ENCODE peak calls at places on chromosomes 2 and 18, in five cellular contexts. A is Peyer's patch, H is cardiac muscle cell, J is left ventricle myocardium inferior, D is choroid plexus epithelial cell. E is an unnamed sample.

GRCh38 chr2:16127958-16128357 is 187.6 kb downstream of the MYCN start:
- DNase-seq in A (no peak), H (no peak), J (no peak), D (no peak), E (no peak)

GRCh38 chr2:187769437-187769836 is 215.2 kb upstream of the TFPI start:
- DNase-seq in A (no peak), H (no peak), J (no peak), D (no peak), E (no peak)

GRCh38 chr18:77101410-77102245 is 31.0 kb downstream of the MBP start:
- DNase-seq in A (peak), H (peak), J (peak), D (peak), E (no peak)

GRCh38 chr2:152396051-152396511 is 61.1 kb downstream of the FMNL2 start:
- DNase-seq in A (no peak), H (no peak), J (no peak), D (peak), E (no peak)

GRCh38 chr18:21109936-21110666 is 1.5 kb downstream of the ROCK1 start:
- DNase-seq in A (no peak), H (no peak), J (no peak), D (no peak), E (no peak)

GRCh38 chr2:10414000-10414451 is 34.1 kb downstream of the ODC1 start:
- DNase-seq in A (peak), H (no peak), J (no peak), D (peak), E (no peak)

GRCh38 chr2:210616074-210616473 is 59.7 kb downstream of the CPS1 start:
- DNase-seq in A (no peak), H (no peak), J (no peak), D (no peak), E (no peak)

GRCh38 chr18:6207119-6207518 is 207.6 kb downstream of the L3MBTL4 start:
- DNase-seq in A (no peak), H (no peak), J (no peak), D (no peak), E (no peak)

GRCh38 chr18:61892683-61893303 is at the start of gene RNF152:
- DNase-seq in A (no peak), H (peak), J (peak), D (peak), E (peak)

GRCh38 chr2:191688934-191689695 is 11.2 kb downstream of the NABP1 start:
- DNase-seq in A (no peak), H (peak), J (no peak), D (peak), E (no peak)

GRCh38 chr2:37648316-37649011 is 23.0 kb downstream of the CDC42EP3 start:
- DNase-seq in A (peak), H (peak), J (peak), D (peak), E (no peak)

GRCh38 chr2:232894251-232894650 is 24.2 kb downstream of the SNORC start:
- DNase-seq in A (no peak), H (no peak), J (peak), D (no peak), E (no peak)

GRCh38 chr2:88563134-88563533 is 64.1 kb downstream of the EIF2AK3 start:
- DNase-seq in A (no peak), H (peak), J (no peak), D (no peak), E (no peak)

GRCh38 chr2:127423476-127423840 is 5.2 kb downstream of the PROC start:
- DNase-seq in A (no peak), H (no peak), J (no peak), D (no peak), E (no peak)

GRCh38 chr2:206408323-206409320 is 34.7 kb upstream of the ADAM23 start:
- DNase-seq in A (no peak), H (no peak), J (no peak), D (no peak), E (no peak)

GRCh38 chr2:60484080-60484737 is 69.2 kb downstream of the BCL11A start:
- DNase-seq in A (peak), H (peak), J (no peak), D (peak), E (no peak)

GRCh38 chr18:12318334-12318697 is 10.3 kb downstream of the TUBB6 start:
- DNase-seq in A (no peak), H (no peak), J (no peak), D (no peak), E (no peak)

GRCh38 chr2:138421971-138422335 is 79.6 kb upstream of the SPOPL start:
- DNase-seq in A (no peak), H (peak), J (no peak), D (peak), E (no peak)

GRCh38 chr2:35973737-35974132 is 381.8 kb upstream of the CRIM1 start:
- DNase-seq in A (no peak), H (peak), J (peak), D (no peak), E (no peak)

GRCh38 chr2:230137902-230138539 is 69.3 kb upstream of the SLC16A14 start:
- DNase-seq in A (no peak), H (no peak), J (no peak), D (no peak), E (no peak)

GRCh38 chr2:6081542-6081872 is 389.3 kb downstream of the SOX11 start:
- DNase-seq in A (no peak), H (no peak), J (no peak), D (no peak), E (no peak)

GRCh38 chr2:227363756-227364155 is 15.3 kb downstream of the TM4SF20 start:
- DNase-seq in A (no peak), H (no peak), J (no peak), D (peak), E (no peak)

DNA sequence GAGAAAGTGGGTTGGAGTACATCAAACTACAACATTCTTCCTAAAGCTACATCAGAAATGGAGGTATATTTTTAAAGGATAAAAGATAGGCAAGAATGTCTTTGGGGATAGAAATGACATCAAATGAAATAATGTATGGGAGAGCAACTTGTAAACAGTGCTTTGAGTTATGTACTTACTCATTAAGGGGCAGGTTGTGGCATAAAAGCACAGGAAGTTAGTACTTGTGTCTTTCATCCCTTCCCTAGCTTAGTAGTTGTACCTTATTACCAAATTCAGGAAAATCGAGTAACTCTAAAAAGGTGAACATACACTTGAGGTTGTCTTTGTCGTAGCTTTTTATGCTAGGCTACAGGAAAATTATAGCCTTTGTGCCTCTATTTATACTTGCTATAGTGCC is 28.9 kb downstream of the PPP1CB start:
- DNase-seq in A (no peak), H (no peak), J (no peak), D (no peak), E (no peak)
- TF ChIP-seq CTCF in A (no peak), H (no peak), J (no peak), D (no peak), E (no peak)

GRCh38 chr18:63963610-63964256 is 6.1 kb upstream of the SERPINB8 start:
- DNase-seq in A (peak), H (peak), J (no peak), D (peak), E (no peak)
- TF ChIP-seq CTCF in A (peak), H (peak), J (peak), D (peak), E (peak)

GRCh38 chr2:74984017-74984416 is 25.6 kb downstream of the POLE4 start:
- DNase-seq in A (no peak), H (no peak), J (no peak), D (no peak), E (no peak)

GRCh38 chr2:74982581-74982980 is 24.1 kb downstream of the POLE4 start:
- DNase-seq in A (no peak), H (peak), J (no peak), D (peak), E (no peak)

GRCh38 chr2:74983606-74984005 is 25.2 kb downstream of the POLE4 start:
- DNase-seq in A (no peak), H (no peak), J (no peak), D (no peak), E (no peak)

GRCh38 chr2:74985983-74986382 is 27.5 kb downstream of the POLE4 start:
- DNase-seq in A (no peak), H (no peak), J (peak), D (peak), E (no peak)

DNA sequence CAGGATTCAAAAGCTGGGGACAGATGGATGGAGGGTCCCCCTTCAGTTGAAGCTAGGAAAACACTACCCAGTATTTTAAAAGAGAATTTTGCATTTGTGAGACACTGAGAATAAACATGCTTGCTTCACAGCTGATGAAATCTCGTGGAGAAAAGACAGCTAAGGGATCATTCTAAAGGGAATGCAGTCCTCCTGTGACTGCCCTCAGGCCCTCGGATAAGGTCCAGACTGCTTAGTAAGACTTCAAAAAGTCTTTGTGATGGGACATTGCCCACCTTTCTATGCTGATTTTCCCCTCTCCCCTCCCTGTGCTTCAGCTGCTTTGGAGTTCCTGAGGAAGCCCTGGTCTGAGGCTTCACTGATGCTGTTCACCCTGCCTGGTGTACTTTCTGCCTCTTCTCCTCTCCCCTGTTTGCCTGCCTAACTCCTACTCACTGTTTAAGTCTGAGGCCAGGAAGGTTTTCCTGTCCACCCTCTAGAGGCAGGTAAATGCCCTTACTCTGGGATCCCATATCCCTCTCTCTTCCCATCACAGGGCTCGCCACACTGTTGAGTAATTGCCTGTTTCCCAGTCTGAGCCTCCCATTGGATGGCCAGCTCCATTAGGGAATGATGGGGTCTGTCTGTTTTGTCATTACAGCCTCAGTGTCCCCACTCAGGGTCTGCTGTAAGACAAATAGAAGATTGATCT is 26.6 kb downstream of the POLE4 start:
- DNase-seq in A (no peak), H (no peak), J (no peak), D (no peak), E (no peak)
- TF ChIP-seq CTCF in A (no peak), H (no peak), J (no peak), D (no peak), E (no peak)

GRCh38 chr2:196338440-196338839 is 167.1 kb upstream of the STK17B start:
- DNase-seq in A (no peak), H (no peak), J (no peak), D (no peak), E (no peak)

GRCh38 chr2:196336715-196337617 is 165.6 kb upstream of the STK17B start:
- DNase-seq in A (no peak), H (peak), J (no peak), D (peak), E (no peak)

GRCh38 chr2:196344397-196344796 is 173.0 kb upstream of the STK17B start:
- DNase-seq in A (no peak), H (no peak), J (no peak), D (no peak), E (no peak)

GRCh38 chr2:196337618-196337953 is 166.2 kb upstream of the STK17B start:
- DNase-seq in A (no peak), H (no peak), J (no peak), D (no peak), E (no peak)

DNA sequence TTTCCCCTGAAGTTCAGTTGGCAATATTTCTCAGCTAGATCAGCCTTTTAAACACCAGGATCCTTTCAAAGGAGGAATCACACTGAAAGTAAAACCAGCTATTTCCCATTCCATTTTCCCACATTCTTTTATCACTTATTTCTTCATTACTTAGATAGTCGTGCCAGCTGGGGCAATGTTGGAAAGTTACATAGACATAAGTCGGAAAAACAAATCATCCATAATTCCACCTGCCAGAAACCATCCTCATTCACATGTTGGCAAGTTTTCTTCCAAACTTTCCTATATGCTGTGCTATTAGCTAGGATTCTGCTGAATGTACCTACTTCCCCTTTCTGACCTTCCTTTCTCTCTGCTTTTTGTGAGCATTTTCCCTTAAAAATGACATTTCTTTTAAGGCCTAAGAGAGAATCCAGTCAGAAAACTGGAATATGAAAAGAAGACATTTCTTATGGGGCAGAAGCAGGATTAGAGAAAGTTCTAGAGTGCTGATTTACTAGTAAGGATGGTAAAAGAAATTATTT is 170.0 kb upstream of the STK17B start:
- DNase-seq in A (no peak), H (no peak), J (no peak), D (no peak), E (no peak)
- TF ChIP-seq CTCF in A (no peak), H (no peak), J (no peak), D (no peak), E (no peak)

GRCh38 chr2:20706786-20707185 is 39.8 kb downstream of the GDF7 start:
- DNase-seq in A (no peak), H (no peak), J (no peak), D (no peak), E (no peak)

GRCh38 chr2:20707601-20708000 is 40.7 kb downstream of the GDF7 start:
- DNase-seq in A (no peak), H (no peak), J (no peak), D (no peak), E (no peak)

GRCh38 chr2:20704886-20705285 is 37.9 kb downstream of the GDF7 start:
- DNase-seq in A (no peak), H (no peak), J (no peak), D (no peak), E (no peak)

GRCh38 chr2:20702563-20702962 is 35.6 kb downstream of the GDF7 start:
- DNase-seq in A (no peak), H (no peak), J (no peak), D (peak), E (no peak)

DNA sequence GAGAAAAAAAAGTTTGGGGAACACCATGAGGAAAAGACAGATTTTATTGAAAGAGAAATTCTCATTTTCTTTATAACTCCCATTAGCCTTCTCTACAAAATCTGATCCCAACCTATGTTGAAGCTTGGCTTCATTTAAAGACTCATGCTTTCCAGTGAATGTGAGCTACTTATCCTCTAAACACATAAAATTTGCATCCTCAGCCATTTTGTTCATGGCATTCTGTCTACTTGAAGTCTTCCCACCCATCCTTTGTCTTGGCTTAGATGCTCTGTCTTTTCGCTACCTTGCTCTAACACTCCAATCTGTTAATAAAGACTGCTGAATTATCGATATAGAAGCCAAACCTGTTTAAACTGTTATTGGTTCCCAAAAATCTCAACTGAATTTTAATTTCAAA is 39.3 kb downstream of the GDF7 start:
- DNase-seq in A (no peak), H (no peak), J (no peak), D (no peak), E (no peak)
- TF ChIP-seq CTCF in A (no peak), H (no peak), J (no peak), D (no peak), E (no peak)

GRCh38 chr2:8628179-8628869 is 53.5 kb upstream of the ID2 start:
- DNase-seq in A (no peak), H (no peak), J (no peak), D (no peak), E (no peak)
- TF ChIP-seq CTCF in A (no peak), H (no peak), J (no peak), D (no peak), E (no peak)